ENCODE peak calls at places on chromosome 18, in seven cellular contexts. R is dorsolateral prefrontal cortex, U is small intestine, O is ovary, P is AG04450, F is stomach, A is thoracic aorta. Y is an unnamed sample.

GRCh38 chr18:35289293-35290069 is 548 bp downstream of the ZSCAN30 start:
- DNase-seq in U (peak; percentile 5), O (peak; percentile 45), A (no peak), P (no peak), R (no peak), F (peak; percentile 32), Y (no peak)

GRCh38 chr18:3595282-3596273 is 145.6 kb downstream of the TGIF1 start:
- DNase-seq in O (peak; percentile 31), P (peak; percentile 90), U (peak; percentile 62), A (peak; percentile 46), R (no peak), F (peak; percentile 43), Y (no peak)

GRCh38 chr18:7728297-7728696 is 161.2 kb downstream of the PTPRM start:
- DNase-seq in F (no peak), O (no peak), P (no peak), A (no peak), U (no peak), R (no peak), Y (no peak)

GRCh38 chr18:6610436-6610835 is 119.1 kb upstream of the ARHGAP28 start:
- DNase-seq in A (no peak), F (no peak), U (no peak), P (no peak), O (no peak), R (no peak), Y (no peak)

GRCh38 chr18:74897971-74898657 is 300.4 kb downstream of the ZNF407 start:
- DNase-seq in R (no peak), F (no peak), O (no peak), U (no peak), A (no peak), P (no peak), Y (no peak)

GRCh38 chr18:36899289-36899688 is 70.4 kb downstream of the KIAA1328 start:
- DNase-seq in U (peak; percentile 62), P (no peak), O (no peak), A (no peak), R (no peak), F (no peak), Y (no peak)

GRCh38 chr18:10259075-10259474 is 195.4 kb upstream of the APCDD1 start:
- DNase-seq in P (no peak), O (no peak), F (no peak), R (no peak), A (no peak), U (no peak), Y (no peak)

GRCh38 chr18:22559414-22560282 is 141.9 kb upstream of the CTAGE1 start:
- DNase-seq in P (no peak), U (peak; percentile 80), F (peak; percentile 57), O (peak; percentile 79), R (no peak), A (no peak), Y (peak; percentile 73)

GRCh38 chr18:10374195-10374594 is 80.2 kb upstream of the APCDD1 start:
- DNase-seq in A (no peak), F (no peak), P (no peak), R (no peak), O (no peak), U (no peak), Y (no peak)

GRCh38 chr18:44541781-44542180 is 138.9 kb upstream of the SETBP1 start:
- DNase-seq in R (no peak), F (no peak), P (no peak), U (no peak), O (no peak), A (no peak), Y (no peak)

GRCh38 chr18:45133246-45133645 is 452.6 kb downstream of the SETBP1 start:
- DNase-seq in A (no peak), P (no peak), O (no peak), R (no peak), U (no peak), F (no peak), Y (no peak)

GRCh38 chr18:44957440-44957839 is 276.8 kb downstream of the SETBP1 start:
- DNase-seq in R (no peak), A (no peak), O (no peak), F (no peak), U (no peak), P (no peak), Y (no peak)

GRCh38 chr18:35267161-35267651 is 22.8 kb downstream of the ZSCAN30 start:
- DNase-seq in P (no peak), A (peak; percentile 31), O (peak; percentile 86), F (peak; percentile 80), U (peak; percentile 60), R (peak; percentile 85), Y (peak; percentile 87)

GRCh38 chr18:11884396-11885030 is 23.6 kb downstream of the MPPE1 start:
- DNase-seq in O (no peak), P (no peak), F (no peak), R (no peak), U (no peak), A (no peak), Y (no peak)

GRCh38 chr18:36786686-36787085 is 42.1 kb downstream of the TPGS2 start:
- DNase-seq in U (no peak), O (no peak), R (peak; percentile 39), A (peak; percentile 32), F (no peak), P (no peak), Y (peak; percentile 63)

GRCh38 chr18:33746261-33746660 is 168.2 kb downstream of the ASXL3 start:
- DNase-seq in R (peak; percentile 22), O (no peak), P (no peak), F (no peak), U (no peak), A (no peak), Y (no peak)

GRCh38 chr18:45268583-45268982 is 346.7 kb upstream of the SLC14A2 start:
- DNase-seq in A (no peak), U (peak; percentile 20), O (no peak), F (no peak), P (no peak), R (no peak), Y (no peak)

GRCh38 chr18:75341267-75341666 is 86.2 kb downstream of the SMIM21 start:
- DNase-seq in F (no peak), A (no peak), R (no peak), P (no peak), O (no peak), U (no peak), Y (no peak)

GRCh38 chr18:73235491-73235890 is 367.7 kb upstream of the NETO1 start:
- DNase-seq in P (peak; percentile 86), U (no peak), A (no peak), F (no peak), O (no peak), R (no peak), Y (no peak)

GRCh38 chr18:29840101-29840500 is 1202.4 kb downstream of the DSC3 start:
- DNase-seq in P (no peak), U (no peak), A (no peak), R (no peak), O (no peak), F (no peak), Y (no peak)

GRCh38 chr18:63505566-63506335 is 29.0 kb downstream of the SERPINB5 start:
- DNase-seq in U (peak; percentile 52), R (no peak), F (no peak), P (no peak), A (no peak), O (no peak), Y (no peak)

GRCh38 chr18:36602620-36603019 is 226.2 kb downstream of the TPGS2 start:
- DNase-seq in P (no peak), U (no peak), F (no peak), R (no peak), A (no peak), O (no peak), Y (no peak)

GRCh38 chr18:50315100-50315871 is 27.8 kb upstream of the CXXC1 start:
- DNase-seq in A (no peak), U (no peak), R (no peak), P (no peak), F (no peak), O (no peak), Y (no peak)

DNA sequence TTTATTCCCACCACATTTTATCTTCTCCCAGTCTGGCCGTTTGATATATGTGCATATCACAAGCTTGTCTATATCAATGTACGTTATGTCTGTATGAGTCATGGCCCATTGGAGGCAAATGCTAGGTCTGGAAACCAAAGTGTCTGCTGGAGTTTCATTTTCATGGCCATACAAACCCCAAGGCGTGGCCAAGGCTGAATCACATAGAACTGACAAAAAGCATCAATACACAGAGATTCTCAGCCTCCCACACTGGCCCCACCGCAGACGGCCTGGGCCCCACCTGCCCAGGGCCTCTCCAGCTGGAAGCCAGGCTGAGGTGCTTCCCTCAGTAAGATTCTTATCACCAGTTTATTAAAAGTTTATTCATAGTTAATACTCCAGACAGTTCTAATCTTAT is 40.5 kb upstream of the SALL3 start:
- DNase-seq in U (no peak), P (no peak), A (no peak), R (no peak), F (no peak), O (no peak), Y (no peak)
- H3K27me3 ChIP-seq in U (peaks cover 2% of the 10 kb centered on the region), P (no peaks in the 10 kb centered on the region), A (no peaks in the 10 kb centered on the region), R (no peaks in the 10 kb centered on the region), F (no peaks in the 10 kb centered on the region), O (no peaks in the 10 kb centered on the region), Y (no peaks in the 10 kb centered on the region)

GRCh38 chr18:59800897-59801296 is 98.9 kb upstream of the PMAIP1 start:
- DNase-seq in R (no peak), U (no peak), O (no peak), F (no peak), A (no peak), P (no peak), Y (no peak)
- H3K4me3 ChIP-seq in R (no peak overlapping the region), U (no peak overlapping the region), O (no peak overlapping the region), F (no peak overlapping the region), A (no peak overlapping the region), P (no peak overlapping the region), Y (no peak overlapping the region)

GRCh38 chr18:78981652-78981955 is 2.0 kb downstream of the SALL3 start:
- DNase-seq in O (no peak), U (no peak), R (no peak), A (no peak), P (no peak), F (no peak), Y (no peak)

GRCh38 chr18:78980777-78981651 is 1.4 kb downstream of the SALL3 start:
- DNase-seq in P (no peak), R (no peak), A (no peak), F (no peak), U (no peak), O (no peak), Y (no peak)

GRCh38 chr18:78984941-78985784 is 5.5 kb downstream of the SALL3 start:
- DNase-seq in F (no peak), P (no peak), R (peak; percentile 18), A (no peak), O (no peak), U (peak; percentile 10), Y (no peak)

GRCh38 chr18:78982186-78982585 is 2.6 kb downstream of the SALL3 start:
- DNase-seq in O (no peak), R (no peak), P (no peak), U (no peak), A (no peak), F (no peak), Y (no peak)

DNA sequence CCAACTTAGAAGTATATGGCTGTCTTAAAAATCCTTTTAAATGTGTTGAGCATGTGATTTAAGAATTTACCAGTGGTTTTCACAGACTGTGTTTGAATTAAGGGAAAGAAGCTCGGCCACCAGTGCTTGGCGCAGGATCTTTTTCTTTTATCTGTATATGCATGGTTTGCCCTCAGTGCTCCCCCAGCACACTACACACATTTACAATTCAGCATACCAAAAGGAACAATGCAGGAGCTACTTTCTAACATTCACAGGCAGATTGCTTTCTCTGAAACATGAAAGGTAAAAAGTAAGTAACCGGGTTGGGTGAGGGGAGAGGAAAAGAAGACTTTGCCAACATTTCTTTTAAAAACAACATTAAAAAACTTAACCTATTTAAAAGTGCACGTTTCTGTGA is 3.9 kb downstream of the SALL3 start:
- DNase-seq in O (no peak), U (no peak), R (no peak), P (no peak), A (no peak), F (no peak), Y (no peak)
- H3K27me3 ChIP-seq in O (peaks cover 2% of the 10 kb centered on the region), U (peaks cover 33% of the 10 kb centered on the region), R (peaks cover 90% of the 10 kb centered on the region), P (peaks cover 40% of the 10 kb centered on the region), A (peaks cover 17% of the 10 kb centered on the region), F (peaks cover 19% of the 10 kb centered on the region), Y (peaks cover 91% of the 10 kb centered on the region)

GRCh38 chr18:60259052-60259681 is 113.4 kb downstream of the MC4R start:
- DNase-seq in A (no peak), R (no peak), U (no peak), P (no peak), O (no peak), F (no peak), Y (no peak)
- H3K4me3 ChIP-seq in A (no peak overlapping the region), R (no peak overlapping the region), U (no peak overlapping the region), P (no peak overlapping the region), O (no peak overlapping the region), F (no peak overlapping the region), Y (no peak overlapping the region)